ENCODE peak calls at places on chromosomes 11 and 22, in eight cellular contexts. V is testis, I is kidney, Q is PC-3, R is A549, L is heart left ventricle, N is right lobe of liver, T is GM23338. D is an unnamed sample.

GRCh38 chr22:38420734-38421133 is 34.3 kb downstream of the KCNJ4 start:
- DNase-seq in T (no peak), Q (no peak), I (no peak), N (no peak), R (no peak), L (no peak), V (no peak), D (peak; percentile 5)

GRCh38 chr22:44139773-44140172 is 41.0 kb upstream of the PARVG start:
- DNase-seq in R (no peak), T (no peak), Q (no peak), N (no peak), I (peak; percentile 8), V (no peak), L (no peak), D (no peak)

GRCh38 chr11:66341502-66342126 is 3.3 kb downstream of the BRMS1 start:
- DNase-seq in R (no peak), Q (no peak), L (no peak), V (no peak), I (peak; percentile 51), N (no peak), T (no peak), D (peak; percentile 27)

GRCh38 chr11:73404048-73404447 is 27.8 kb downstream of the RELT start:
- DNase-seq in L (peak; percentile 73), Q (peak; percentile 68), R (peak; percentile 59), N (no peak), V (peak; percentile 84), T (peak; percentile 73), I (no peak), D (peak; percentile 74)

GRCh38 chr11:97732011-97732632 is 1288.6 kb upstream of the CNTN5 start:
- DNase-seq in N (no peak), L (no peak), V (no peak), R (no peak), T (no peak), I (no peak), Q (no peak), D (no peak)

GRCh38 chr22:41596776-41597634 is 7.4 kb upstream of the PMM1 start:
- DNase-seq in Q (peak; percentile 48), R (peak; percentile 60), I (peak; percentile 78), V (peak; percentile 75), N (peak; percentile 62), L (peak; percentile 57), T (peak; percentile 87), D (peak; percentile 52)

GRCh38 chr11:68936676-68937620 is 33.3 kb downstream of the IGHMBP2 start:
- DNase-seq in V (no peak), T (no peak), R (no peak), L (no peak), I (peak; percentile 63), N (no peak), Q (no peak), D (no peak)

GRCh38 chr11:84236436-84236835 is 950.3 kb upstream of the CCDC90B start:
- DNase-seq in R (no peak), V (no peak), N (no peak), L (no peak), T (no peak), I (no peak), Q (no peak), D (no peak)

GRCh38 chr22:36817429-36817783 is 571 bp upstream of the PVALB start:
- DNase-seq in L (no peak), I (no peak), N (no peak), Q (no peak), T (peak; percentile 43), V (no peak), R (no peak), D (no peak)

GRCh38 chr22:41380993-41381328 is 781 bp upstream of the TEF start:
- DNase-seq in T (no peak), L (no peak), I (no peak), V (peak; percentile 93), N (no peak), Q (peak; percentile 57), R (peak; percentile 37), D (peak; percentile 87)

GRCh38 chr22:20843501-20843900 is 15.1 kb downstream of the PI4KA start:
- DNase-seq in N (no peak), L (no peak), Q (peak; percentile 54), I (no peak), V (no peak), T (no peak), R (no peak), D (no peak)

GRCh38 chr22:49281467-49282340 is 546.0 kb downstream of the BRD1 start:
- DNase-seq in R (peak; percentile 58), T (no peak), Q (no peak), L (no peak), V (no peak), I (no peak), N (no peak), D (no peak)

GRCh38 chr11:35483131-35483800 is 42.1 kb downstream of the PAMR1 start:
- DNase-seq in L (no peak), V (no peak), N (no peak), R (no peak), I (no peak), T (no peak), Q (no peak), D (no peak)

GRCh38 chr11:117144477-117145392 is 648 bp downstream of the PAFAH1B2 start:
- DNase-seq in Q (peak; percentile 79), R (peak; percentile 38), V (peak; percentile 61), L (peak; percentile 78), N (peak; percentile 68), I (no peak), T (peak; percentile 58), D (peak; percentile 72)

GRCh38 chr22:19825904-19826618 is 28.6 kb downstream of the GNB1L start:
- DNase-seq in V (no peak), Q (no peak), L (no peak), T (no peak), I (no peak), R (no peak), N (no peak), D (no peak)
- H3K4me1 ChIP-seq in V (no peaks in the 10 kb centered on the region), Q (no peaks in the 10 kb centered on the region), L (no peaks in the 10 kb centered on the region), T (no peaks in the 10 kb centered on the region), I (no peaks in the 10 kb centered on the region), R (peaks cover 5% of the 10 kb centered on the region), N (peaks cover 36% of the 10 kb centered on the region), D (no peaks in the 10 kb centered on the region)

GRCh38 chr11:19598876-19599275 is 113.8 kb upstream of the NAV2 start:
- DNase-seq in N (no peak), T (no peak), Q (no peak), R (no peak), V (no peak), L (no peak), I (no peak), D (no peak)
- H3K27ac ChIP-seq in N (no peak overlapping the region), T (no peak overlapping the region), Q (no peak overlapping the region), R (peak overlapping the region; percentile 3), V (no peak overlapping the region), L (no peak overlapping the region), I (no peak overlapping the region), D (no peak overlapping the region)

GRCh38 chr11:75402002-75402773 is 2.9 kb downstream of the RPS3 start:
- DNase-seq in V (no peak), N (no peak), R (no peak), T (no peak), I (no peak), Q (no peak), L (no peak), D (no peak)
- H3K4me3 ChIP-seq in V (no peak overlapping the region), N (no peak overlapping the region), R (peak overlapping the region; percentile 77), T (peak overlapping the region; percentile 88), I (no peak overlapping the region), Q (peak overlapping the region; percentile 90), L (no peak overlapping the region), D (no peak overlapping the region)

GRCh38 chr11:118342503-118343161 is at the start of gene CD3D:
- DNase-seq in L (no peak), R (no peak), N (no peak), Q (no peak), I (no peak), T (peak; percentile 6), V (no peak), D (no peak)
- H3K4me1 ChIP-seq in L (no peaks in the 10 kb centered on the region), R (no peaks in the 10 kb centered on the region), N (no peaks in the 10 kb centered on the region), Q (no peaks in the 10 kb centered on the region), I (no peaks in the 10 kb centered on the region), T (no peaks in the 10 kb centered on the region), V (no peaks in the 10 kb centered on the region), D (no peaks in the 10 kb centered on the region)

GRCh38 chr11:131854391-131854790 is 484.0 kb downstream of the NTM start:
- DNase-seq in L (no peak), Q (no peak), I (no peak), N (no peak), T (no peak), R (no peak), V (no peak), D (no peak)

GRCh38 chr11:131858495-131858894 is 488.1 kb downstream of the NTM start:
- DNase-seq in Q (no peak), R (no peak), V (no peak), N (no peak), I (no peak), L (no peak), T (no peak), D (no peak)

GRCh38 chr11:131864205-131864604 is 493.8 kb downstream of the NTM start:
- DNase-seq in Q (no peak), R (no peak), V (no peak), N (no peak), I (no peak), L (no peak), T (no peak), D (no peak)

GRCh38 chr11:131855320-131855719 is 484.9 kb downstream of the NTM start:
- DNase-seq in L (no peak), T (no peak), Q (no peak), R (no peak), V (no peak), I (no peak), N (no peak), D (no peak)

DNA sequence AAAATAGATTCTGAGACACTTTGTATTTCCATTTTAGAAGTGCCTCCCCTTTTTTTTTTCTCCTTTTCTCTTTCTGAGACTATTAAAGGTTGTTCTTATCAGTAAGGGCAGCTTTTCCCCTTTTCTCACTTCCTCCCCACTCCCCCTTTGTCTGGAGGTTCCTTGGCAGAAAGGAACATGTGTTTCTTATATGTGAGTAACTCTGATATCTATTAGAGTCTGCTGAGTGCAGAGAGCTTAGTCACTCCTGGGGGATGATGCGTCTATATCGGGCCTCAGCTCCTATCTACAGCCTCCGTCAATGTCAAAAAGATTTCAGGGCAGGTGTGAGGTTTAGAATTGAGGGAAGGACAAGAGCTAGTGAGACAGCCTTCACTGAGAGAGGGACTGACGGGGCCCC is 489.4 kb downstream of the NTM start:
- DNase-seq in T (no peak), I (no peak), L (no peak), Q (no peak), N (no peak), V (no peak), R (no peak), D (no peak)
- H3K27ac ChIP-seq in T (no peak overlapping the region), I (no peak overlapping the region), L (no peak overlapping the region), Q (no peak overlapping the region), N (no peak overlapping the region), V (no peak overlapping the region), R (no peak overlapping the region), D (no peak overlapping the region)

GRCh38 chr11:1570896-1571759 is 943 bp downstream of the DUSP8 start:
- DNase-seq in Q (no peak), I (peak; percentile 81), T (peak; percentile 70), R (no peak), V (no peak), N (peak; percentile 37), L (peak; percentile 51), D (peak; percentile 66)
- H3K4me3 ChIP-seq in Q (peak overlapping the region; percentile 53), I (no peak overlapping the region), T (peak overlapping the region; percentile 58), R (peak overlapping the region; percentile 74), V (peak overlapping the region; percentile 65), N (peak overlapping the region; percentile 65), L (peak overlapping the region; percentile 61), D (peak overlapping the region; percentile 93)

GRCh38 chr11:9210224-9210921 is 54.8 kb downstream of the DENND5A start:
- DNase-seq in T (no peak), V (no peak), I (no peak), Q (peak; percentile 15), L (no peak), R (no peak), N (no peak), D (no peak)
- H3K4me1 ChIP-seq in T (peaks cover 6% of the 10 kb centered on the region), V (no peaks in the 10 kb centered on the region), I (no peaks in the 10 kb centered on the region), Q (peaks cover 18% of the 10 kb centered on the region), L (peaks cover 62% of the 10 kb centered on the region), R (peaks cover 46% of the 10 kb centered on the region), N (no peaks in the 10 kb centered on the region), D (peaks cover 8% of the 10 kb centered on the region)

D was measured in right cardiac atrium.